ENCODE peak calls at places on chromosomes 7 and 10, in ten cellular contexts. U is effector memory CD4-positive, alpha-beta T cell; L is upper lobe of right lung; P is Panc1; H is MG63; W is SK-N-SH; A is cardiac muscle cell; R is right atrium auricular region; B is neural progenitor cell; O is PC-3. F is an unnamed sample. For H3K9me3, the result is how much of the 10 kb centered on the place peaks cover.

GRCh38 chr7:44313621-44314031 is 11.8 kb downstream of the CAMK2B start:
- DNase-seq in U (no peak), B (no peak), A (no peak), O (no peak), R (peak), L (no peak), P (no peak), H (no peak), W (no peak), F (no peak)

GRCh38 chr10:68471063-68471585 is 649 bp downstream of the DNA2 start:
- DNase-seq in L (no peak), P (no peak), W (peak), B (peak), H (no peak), A (no peak), R (no peak), O (peak), U (no peak), F (no peak)

GRCh38 chr10:3946234-3947229 is 161.5 kb upstream of the KLF6 start:
- DNase-seq in A (no peak), W (no peak), R (peak), L (no peak), O (peak), B (no peak), H (no peak), P (no peak), U (no peak), F (no peak)

GRCh38 chr7:44639701-44640321 is 33.4 kb downstream of the OGDH start:
- DNase-seq in H (peak), R (peak), P (no peak), B (peak), W (peak), L (no peak), A (peak), O (peak), U (no peak), F (no peak)

GRCh38 chr7:24419070-24419469 is 135.1 kb downstream of the NPY start:
- DNase-seq in B (peak), O (peak), U (no peak), W (peak), L (no peak), H (no peak), A (peak), P (no peak), R (no peak), F (no peak)

GRCh38 chr7:124460053-124460445 is 305.5 kb downstream of the GPR37 start:
- DNase-seq in W (no peak), U (no peak), R (no peak), P (no peak), A (no peak), O (peak), B (no peak), L (no peak), H (no peak), F (no peak)

GRCh38 chr10:112221545-112221944 is 38.0 kb upstream of the GPAM start:
- DNase-seq in U (no peak), H (no peak), B (no peak), W (no peak), L (no peak), O (no peak), R (no peak), A (no peak), P (no peak), F (no peak)

GRCh38 chr10:29807407-29807806 is 172.6 kb upstream of the SVIL start:
- DNase-seq in L (no peak), O (peak), A (peak), P (peak), W (no peak), U (no peak), R (no peak), B (no peak), H (peak), F (no peak)

GRCh38 chr7:43700059-43700501 is 29.2 kb downstream of the COA1 start:
- DNase-seq in A (peak), U (no peak), H (no peak), P (peak), W (peak), R (no peak), L (no peak), O (peak), B (peak), F (peak)

GRCh38 chr7:13508586-13508985 is 480.9 kb downstream of the ETV1 start:
- DNase-seq in L (no peak), U (no peak), P (no peak), O (peak), W (no peak), A (no peak), B (peak), R (no peak), H (no peak), F (no peak)

GRCh38 chr10:78752708-78753107 is 316.1 kb upstream of the ZMIZ1 start:
- DNase-seq in P (no peak), U (no peak), O (no peak), A (no peak), B (no peak), R (no peak), W (no peak), H (no peak), L (no peak), F (no peak)

GRCh38 chr10:124447741-124448466 is 1.9 kb downstream of the NKX1-2 start:
- DNase-seq in O (no peak), R (no peak), L (no peak), U (no peak), P (no peak), H (no peak), B (peak), W (peak), A (no peak), F (no peak)

GRCh38 chr7:101911800-101912705 is 94.6 kb downstream of the CUX1 start:
- DNase-seq in R (peak), U (no peak), L (peak), A (peak), W (no peak), P (no peak), H (no peak), B (no peak), O (no peak), F (no peak)

GRCh38 chr10:71312840-71313789 is 5.9 kb upstream of the SLC29A3 start:
- DNase-seq in A (peak), P (no peak), O (no peak), H (peak), W (no peak), B (no peak), L (no peak), U (no peak), R (peak), F (no peak)

GRCh38 chr7:71236488-71237179 is 104.7 kb downstream of the GALNT17 start:
- DNase-seq in W (no peak), R (no peak), H (no peak), L (no peak), B (no peak), A (no peak), P (no peak), U (no peak), O (no peak), F (no peak)

GRCh38 chr7:84950836-84951235 is 236.0 kb downstream of the SEMA3D start:
- DNase-seq in P (no peak), L (no peak), U (no peak), H (no peak), A (peak), R (no peak), W (no peak), B (no peak), O (peak), F (no peak)

GRCh38 chr10:35633006-35633980 is 8.8 kb downstream of the FZD8 start:
- DNase-seq in A (no peak), H (no peak), R (no peak), P (no peak), O (peak), B (peak), L (no peak), U (no peak), W (no peak), F (no peak)

GRCh38 chr7:100016209-100016901 is 959 bp downstream of the ZKSCAN1 start:
- DNase-seq in L (no peak), A (peak), U (no peak), W (peak), P (no peak), O (no peak), B (no peak), H (no peak), R (no peak), F (no peak)

GRCh38 chr10:122307669-122308486 is 36.8 kb downstream of the BTBD16 start:
- DNase-seq in L (no peak), W (no peak), R (peak), H (peak), U (no peak), B (no peak), O (peak), P (peak), A (peak), F (no peak)

GRCh38 chr7:5500056-5500776 is 76.6 kb upstream of the TNRC18 start:
- DNase-seq in R (no peak), U (no peak), L (no peak), O (peak), A (no peak), B (no peak), W (peak), H (peak), P (no peak), F (no peak)

GRCh38 chr7:74581916-74582440 is 75.5 kb upstream of the GTF2I start:
- DNase-seq in B (no peak), H (no peak), P (no peak), A (no peak), R (no peak), U (no peak), W (no peak), L (no peak), O (peak), F (no peak)

GRCh38 chr7:27094304-27095049 is 1.3 kb downstream of the HOXA1 start:
- DNase-seq in P (no peak), R (no peak), U (no peak), B (peak), O (no peak), H (no peak), A (no peak), W (no peak), L (no peak), F (no peak)

GRCh38 chr7:44561962-44562621 is 11.6 kb downstream of the DDX56 start:
- DNase-seq in A (peak), W (no peak), L (no peak), U (no peak), H (peak), R (no peak), P (no peak), O (peak), B (no peak), F (no peak)

GRCh38 chr10:66215005-66215404 is 710.8 kb upstream of the LRRTM3 start:
- DNase-seq in W (peak), B (peak), O (peak), A (no peak), R (no peak), L (no peak), P (no peak), U (no peak), H (no peak), F (no peak)

GRCh38 chr7:128056901-128057300 is 25.7 kb upstream of the LRRC4 start:
- DNase-seq in B (no peak), A (peak), L (no peak), P (no peak), H (peak), O (no peak), R (no peak), W (no peak), U (no peak), F (no peak)

GRCh38 chr10:119650692-119651513 is at the start of gene BAG3:
- DNase-seq in U (peak), P (no peak), O (peak), W (peak), R (peak), H (peak), L (peak), A (peak), B (peak), F (peak)

GRCh38 chr10:89615824-89616223 is 29.2 kb downstream of the PANK1 start:
- DNase-seq in B (no peak), W (no peak), A (peak), H (no peak), O (peak), R (no peak), L (no peak), P (no peak), U (no peak), F (peak)

GRCh38 chr10:89625041-89625765 is 19.8 kb downstream of the PANK1 start:
- DNase-seq in A (no peak), H (no peak), U (no peak), B (no peak), O (no peak), R (no peak), L (no peak), P (no peak), W (no peak), F (no peak)

GRCh38 chr10:89624020-89624419 is 21.0 kb downstream of the PANK1 start:
- DNase-seq in R (no peak), O (no peak), P (no peak), W (no peak), A (no peak), H (no peak), U (no peak), B (no peak), L (no peak), F (no peak)

GRCh38 chr10:89621438-89621837 is 23.6 kb downstream of the PANK1 start:
- DNase-seq in W (no peak), H (no peak), R (no peak), A (no peak), U (no peak), O (no peak), P (no peak), B (no peak), L (no peak), F (no peak)
- H3K4me3 ChIP-seq in W (no peak), H (no peak), R (no peak), A (no peak), U (no peak), O (no peak), P (no peak), B (no peak), L (no peak), F (no peak)

DNA sequence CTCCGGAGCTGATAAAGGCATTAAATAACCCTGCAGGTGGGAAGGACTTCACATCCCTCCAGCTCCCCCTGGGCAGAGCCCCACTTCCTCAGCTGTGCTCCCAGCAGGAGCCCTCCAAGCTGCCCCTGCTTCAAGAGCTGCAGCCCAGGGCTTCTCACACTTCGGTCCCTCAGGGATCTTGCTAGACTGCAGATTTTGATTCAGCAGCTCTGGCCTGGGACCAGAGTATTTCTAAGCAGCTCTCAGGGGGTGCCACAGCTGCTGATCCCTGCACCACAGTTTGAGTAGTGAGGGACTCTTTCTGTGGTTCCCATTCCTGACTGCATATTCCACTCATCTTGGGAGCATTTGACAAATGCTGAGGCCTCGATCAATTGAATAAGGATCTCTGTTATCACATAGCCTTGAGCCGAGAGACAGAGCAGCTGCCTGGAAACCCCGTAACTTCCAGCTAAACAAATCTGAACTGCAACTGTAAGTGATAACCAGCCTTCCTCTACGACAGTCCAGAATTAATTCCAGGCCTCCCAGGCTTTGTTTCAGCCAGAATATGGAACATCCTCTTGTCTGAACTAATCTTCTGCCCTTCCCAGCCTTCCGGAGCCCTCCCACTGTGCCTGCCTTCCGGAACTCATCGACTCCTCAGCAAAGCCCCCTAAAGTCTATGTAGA is 161.4 kb downstream of the CCDC3 start:
- DNase-seq in W (peak), O (no peak), B (no peak), A (peak), L (no peak), R (no peak), H (no peak), P (no peak), U (no peak), F (no peak)
- H3K9me3 ChIP-seq in W (under half), O (under half), B (under half), A (under half), L (under half), R (under half), H (under half), P (under half), U (under half), F (under half)

GRCh38 chr7:7761340-7761973 is 43.0 kb upstream of the RPA3 start:
- DNase-seq in P (peak), W (no peak), H (no peak), L (no peak), A (peak), U (no peak), R (no peak), B (no peak), O (peak), F (peak)
- H3K4me3 ChIP-seq in P (no peak), W (no peak), H (peak), L (peak), A (no peak), U (peak), R (no peak), B (no peak), O (peak), F (peak)

DNA sequence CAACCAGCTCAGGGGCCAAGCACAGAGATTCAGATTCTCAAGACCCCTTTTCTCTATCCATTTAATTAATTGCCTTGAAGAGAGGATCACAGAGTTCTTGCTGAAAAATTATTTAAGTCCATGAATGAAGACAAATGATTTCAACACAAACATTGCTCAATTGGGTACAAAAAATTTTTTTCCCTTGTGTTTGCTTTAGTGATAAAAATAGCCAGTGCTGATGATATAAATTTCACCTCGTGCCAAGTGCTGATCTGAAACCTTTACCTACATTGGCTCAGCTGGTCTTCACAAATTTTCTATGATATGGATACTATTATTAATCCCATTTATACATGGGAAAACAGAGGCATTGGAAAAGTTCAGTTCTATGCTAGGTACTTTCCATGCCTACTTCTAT is 377.1 kb downstream of the NRG3 start:
- DNase-seq in A (peak), L (no peak), W (no peak), B (no peak), P (no peak), U (no peak), H (no peak), O (no peak), R (no peak), F (no peak)
- H3K9me3 ChIP-seq in A (under half), L (under half), W (under half), B (under half), P (under half), U (under half), H (under half), O (under half), R (under half), F (under half)

DNA sequence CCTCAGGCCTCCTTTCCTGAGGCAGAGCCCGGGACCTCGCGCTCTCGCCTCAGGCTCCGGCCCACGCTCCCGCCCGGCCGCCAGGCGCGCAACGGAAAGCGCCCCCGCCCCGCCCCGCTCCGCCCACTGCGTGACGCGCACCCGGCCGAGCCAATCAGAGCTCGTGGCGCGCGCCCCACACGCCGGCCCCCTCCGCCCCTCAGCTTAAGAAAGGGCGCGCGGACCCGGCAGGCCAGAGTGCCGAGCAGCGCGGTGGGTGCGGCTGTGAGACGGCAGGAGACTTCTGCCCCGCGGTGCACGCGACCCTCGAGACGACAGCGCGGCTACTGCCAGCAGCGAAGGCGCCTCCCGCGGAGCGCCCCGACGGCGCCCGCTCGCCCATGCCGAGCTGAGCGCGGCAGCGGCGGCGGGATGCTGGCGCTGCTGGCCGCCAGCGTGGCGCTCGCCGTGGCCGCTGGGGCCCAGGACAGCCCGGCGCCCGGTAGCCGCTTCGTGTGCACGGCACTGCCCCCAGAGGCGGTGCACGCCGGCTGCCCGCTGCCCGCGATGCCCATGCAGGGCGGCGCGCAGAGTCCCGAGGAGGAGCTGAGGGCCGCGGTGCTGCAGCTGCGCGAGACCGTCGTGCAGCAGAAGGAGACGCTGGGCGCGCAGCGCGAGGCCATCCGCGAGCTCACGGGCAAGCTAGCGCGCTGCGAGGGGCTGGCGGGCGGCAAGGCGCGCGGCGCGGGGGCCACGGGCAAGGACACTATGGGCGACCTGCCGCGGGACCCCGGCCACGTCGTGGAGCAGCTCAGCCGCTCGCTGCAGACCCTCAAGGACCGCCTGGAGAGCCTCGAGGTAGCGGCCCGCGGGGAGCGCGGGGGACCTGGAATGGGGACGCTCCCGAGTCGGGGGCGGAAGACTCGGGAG is at the start of gene NPTX2:
- DNase-seq in A (peak), O (no peak), R (no peak), P (no peak), L (peak), H (peak), W (peak), B (peak), U (no peak), F (no peak)
- H3K4me3 ChIP-seq in A (peak), O (no peak), R (peak), P (peak), L (peak), H (no peak), W (peak), B (peak), U (no peak), F (no peak)

F was measured in CD4-positive, alpha-beta memory T cell.